ENCODE peak calls at places on chromosomes 5 and 9, in nine cellular contexts. B is left ventricle myocardium inferior, J is adrenal gland, X is tibial nerve, C is H1, U is HepG2, N is chondrocyte, R is lower leg skin, Z is GM12865. K is an unnamed sample.

GRCh38 chr9:2126331-2126789 is 111.2 kb downstream of the SMARCA2 start:
- DNase-seq in B (no peak), J (peak), X (no peak), C (no peak), U (no peak), N (no peak), R (no peak), Z (no peak), K (no peak)

GRCh38 chr5:96934291-96934694 is 1.6 kb upstream of the LNPEP start:
- DNase-seq in B (no peak), J (no peak), X (no peak), C (no peak), U (peak), N (no peak), R (no peak), Z (peak), K (no peak)

GRCh38 chr5:57855831-57856230 is 373.2 kb upstream of the ACTBL2 start:
- DNase-seq in B (no peak), J (no peak), X (no peak), C (no peak), U (no peak), N (no peak), R (no peak), Z (no peak), K (no peak)

GRCh38 chr5:14071433-14071832 is 71.7 kb upstream of the TRIO start:
- DNase-seq in B (no peak), J (no peak), X (no peak), C (no peak), U (no peak), N (no peak), R (no peak), Z (no peak), K (no peak)

GRCh38 chr9:131474711-131475110 is 28.0 kb upstream of the POMT1 start:
- DNase-seq in B (no peak), J (no peak), X (no peak), C (no peak), U (no peak), N (peak), R (no peak), Z (no peak), K (no peak)

GRCh38 chr5:31231171-31231570 is 37.7 kb downstream of the CDH6 start:
- DNase-seq in B (no peak), J (no peak), X (no peak), C (no peak), U (no peak), N (no peak), R (no peak), Z (no peak), K (no peak)

GRCh38 chr9:85302860-85303779 is 438.6 kb downstream of the AGTPBP1 start:
- DNase-seq in B (no peak), J (no peak), X (no peak), C (no peak), U (no peak), N (no peak), R (no peak), Z (peak), K (no peak)

GRCh38 chr9:109519366-109519765 is 21.3 kb upstream of the PTPN3 start:
- DNase-seq in B (no peak), J (no peak), X (no peak), C (no peak), U (no peak), N (no peak), R (no peak), Z (no peak), K (no peak)

GRCh38 chr5:113446358-113446927 is 11.7 kb upstream of the TSSK1B start:
- DNase-seq in B (no peak), J (no peak), X (no peak), C (no peak), U (no peak), N (no peak), R (no peak), Z (no peak), K (no peak)

GRCh38 chr5:74433255-74434123 is 207.0 kb downstream of the ENC1 start:
- DNase-seq in B (no peak), J (no peak), X (no peak), C (no peak), U (no peak), N (no peak), R (no peak), Z (peak), K (peak)

GRCh38 chr5:159178978-159179377 is 30.4 kb downstream of the RNF145 start:
- DNase-seq in B (no peak), J (peak), X (no peak), C (no peak), U (peak), N (no peak), R (no peak), Z (peak), K (peak)

GRCh38 chr5:95281211-95281610 is 3.7 kb downstream of the MCTP1 start:
- DNase-seq in B (no peak), J (no peak), X (no peak), C (no peak), U (no peak), N (no peak), R (no peak), Z (no peak), K (no peak)

GRCh38 chr5:120684749-120685415 is 220.8 kb downstream of the PRR16 start:
- DNase-seq in B (no peak), J (no peak), X (no peak), C (no peak), U (no peak), N (no peak), R (no peak), Z (peak), K (no peak)

GRCh38 chr5:160174780-160175437 is 54.4 kb upstream of the FABP6 start:
- DNase-seq in B (no peak), J (no peak), X (no peak), C (no peak), U (no peak), N (no peak), R (no peak), Z (no peak), K (no peak)

GRCh38 chr5:1502046-1502736 is 21.6 kb downstream of the LPCAT1 start:
- DNase-seq in B (peak), J (peak), X (no peak), C (no peak), U (no peak), N (no peak), R (peak), Z (peak), K (peak)

GRCh38 chr5:139273572-139274264 is 19.8 kb upstream of the MATR3 start:
- DNase-seq in B (peak), J (peak), X (peak), C (peak), U (peak), N (no peak), R (peak), Z (peak), K (peak)

GRCh38 chr5:6435356-6435755 is 13.3 kb upstream of the UBE2QL1 start:
- DNase-seq in B (no peak), J (no peak), X (no peak), C (peak), U (peak), N (no peak), R (no peak), Z (peak), K (no peak)

GRCh38 chr5:142841511-142842255 is 71.5 kb downstream of the ARHGAP26 start:
- DNase-seq in B (peak), J (no peak), X (peak), C (no peak), U (no peak), N (no peak), R (no peak), Z (no peak), K (no peak)

GRCh38 chr9:6805532-6805931 is 47.8 kb downstream of the KDM4C start:
- DNase-seq in B (peak), J (peak), X (no peak), C (peak), U (no peak), N (no peak), R (no peak), Z (no peak), K (no peak)

GRCh38 chr5:106876665-106877194 is 794.0 kb downstream of the EFNA5 start:
- DNase-seq in B (no peak), J (no peak), X (no peak), C (peak), U (peak), N (no peak), R (no peak), Z (peak), K (no peak)

GRCh38 chr5:147539053-147539452 is 29.2 kb upstream of the DPYSL3 start:
- DNase-seq in B (no peak), J (no peak), X (no peak), C (no peak), U (no peak), N (no peak), R (no peak), Z (no peak), K (no peak)

GRCh38 chr9:131654857-131655577 is 84.9 kb downstream of the RAPGEF1 start:
- DNase-seq in B (no peak), J (no peak), X (no peak), C (no peak), U (peak), N (no peak), R (no peak), Z (no peak), K (no peak)

GRCh38 chr9:124270504-124271335 is 13.0 kb downstream of the NEK6 start:
- DNase-seq in B (no peak), J (no peak), X (peak), C (no peak), U (no peak), N (no peak), R (peak), Z (no peak), K (no peak)

GRCh38 chr5:51187953-51188591 is 195.2 kb upstream of the ISL1 start:
- DNase-seq in B (no peak), J (no peak), X (no peak), C (no peak), U (no peak), N (no peak), R (no peak), Z (no peak), K (no peak)

GRCh38 chr5:180105827-180106312 is 34.3 kb upstream of the RNF130 start:
- DNase-seq in B (no peak), J (no peak), X (no peak), C (no peak), U (no peak), N (no peak), R (no peak), Z (no peak), K (no peak)

GRCh38 chr9:16450578-16450977 is 419.9 kb downstream of the BNC2 start:
- DNase-seq in B (no peak), J (no peak), X (no peak), C (no peak), U (no peak), N (no peak), R (no peak), Z (peak), K (no peak)

GRCh38 chr5:77943851-77944250 is 167.7 kb upstream of the TBCA start:
- DNase-seq in B (no peak), J (no peak), X (no peak), C (no peak), U (no peak), N (no peak), R (no peak), Z (no peak), K (no peak)

GRCh38 chr9:89310486-89311345 is at the start of gene CKS2:
- DNase-seq in B (peak), J (peak), X (peak), C (peak), U (peak), N (peak), R (peak), Z (peak), K (peak)

GRCh38 chr9:21056931-21057330 is 20.8 kb downstream of the IFNB1 start:
- DNase-seq in B (no peak), J (no peak), X (no peak), C (no peak), U (no peak), N (no peak), R (no peak), Z (no peak), K (no peak)

GRCh38 chr5:50969207-50970145 is 303.0 kb downstream of the PARP8 start:
- DNase-seq in B (no peak), J (no peak), X (no peak), C (peak), U (no peak), N (no peak), R (no peak), Z (no peak), K (no peak)

GRCh38 chr9:130197888-130198287 is 25.7 kb downstream of the NCS1 start:
- DNase-seq in B (no peak), J (no peak), X (no peak), C (no peak), U (no peak), N (no peak), R (no peak), Z (no peak), K (no peak)

GRCh38 chr9:104686081-104686480 is 8.2 kb upstream of the OR13D1 start:
- DNase-seq in B (no peak), J (no peak), X (no peak), C (no peak), U (no peak), N (no peak), R (no peak), Z (peak), K (no peak)

GRCh38 chr5:16593630-16594029 is 23.2 kb downstream of the RETREG1 start:
- DNase-seq in B (no peak), J (no peak), X (no peak), C (no peak), U (no peak), N (no peak), R (no peak), Z (no peak), K (no peak)

DNA sequence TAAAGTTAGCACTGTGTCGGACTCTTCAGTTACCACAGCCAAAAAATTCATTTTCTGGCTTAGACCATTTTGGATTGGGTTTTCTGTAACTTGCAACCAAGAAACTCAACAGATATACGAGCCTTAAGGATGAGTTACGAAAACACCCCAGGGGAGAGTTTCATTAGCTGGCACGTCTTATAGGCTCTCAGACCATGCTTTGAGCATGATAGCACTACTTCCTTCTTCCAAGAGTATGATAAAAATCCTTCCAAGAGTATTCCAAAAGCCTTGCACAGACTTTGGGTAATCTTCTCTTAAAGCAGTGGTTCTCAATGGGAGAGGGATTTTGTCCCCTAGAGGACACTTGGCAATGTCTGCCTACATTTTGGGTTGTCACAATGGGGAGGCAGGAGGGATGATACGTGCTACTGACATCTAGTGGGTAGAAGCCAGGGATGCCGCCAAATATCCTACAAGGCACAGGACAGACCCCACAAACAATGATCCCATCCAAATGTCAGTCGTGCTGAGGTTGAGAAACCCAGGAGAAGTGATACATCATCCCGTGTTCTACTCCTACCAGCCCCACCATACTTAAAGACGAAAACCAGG is 64.8 kb downstream of the SMIM23 start:
- DNase-seq in B (no peak), J (no peak), X (no peak), C (no peak), U (peak), N (no peak), R (no peak), Z (peak), K (no peak)
- TF ChIP-seq CTCF in B (peak), J (no peak), X (no peak), C (peak), U (peak), N (peak), R (no peak), Z (peak), K (no peak)

GRCh38 chr5:125140220-125140619 is 393.8 kb upstream of the ZNF608 start:
- DNase-seq in B (no peak), J (no peak), X (no peak), C (no peak), U (no peak), N (no peak), R (no peak), Z (no peak), K (no peak)
- TF ChIP-seq CTCF in B (no peak), J (no peak), X (no peak), C (no peak), U (no peak), N (no peak), R (no peak), Z (no peak), K (no peak)

GRCh38 chr9:134809296-134809695 is 71.3 kb upstream of the FCN2 start:
- DNase-seq in B (no peak), J (no peak), X (no peak), C (no peak), U (no peak), N (no peak), R (no peak), Z (no peak), K (no peak)

GRCh38 chr9:134813841-134814240 is 66.8 kb upstream of the FCN2 start:
- DNase-seq in B (no peak), J (no peak), X (no peak), C (no peak), U (no peak), N (no peak), R (no peak), Z (no peak), K (no peak)

GRCh38 chr9:134814598-134815215 is 65.9 kb upstream of the FCN2 start:
- DNase-seq in B (no peak), J (no peak), X (no peak), C (no peak), U (no peak), N (no peak), R (no peak), Z (no peak), K (no peak)

GRCh38 chr9:134811079-134811672 is 69.4 kb upstream of the FCN2 start:
- DNase-seq in B (no peak), J (no peak), X (no peak), C (peak), U (no peak), N (no peak), R (no peak), Z (no peak), K (no peak)

GRCh38 chr9:134811673-134812668 is 68.6 kb upstream of the FCN2 start:
- DNase-seq in B (no peak), J (no peak), X (no peak), C (no peak), U (no peak), N (no peak), R (peak), Z (no peak), K (no peak)
- TF ChIP-seq CTCF in B (no peak), J (no peak), X (no peak), C (no peak), U (no peak), N (peak), R (no peak), Z (no peak), K (no peak)

GRCh38 chr5:72280655-72281069 is 39.4 kb downstream of the MRPS27 start:
- DNase-seq in B (no peak), J (peak), X (no peak), C (no peak), U (no peak), N (no peak), R (no peak), Z (no peak), K (no peak)
- TF ChIP-seq CTCF in B (peak), J (peak), X (peak), C (no peak), U (peak), N (peak), R (no peak), Z (peak), K (no peak)

DNA sequence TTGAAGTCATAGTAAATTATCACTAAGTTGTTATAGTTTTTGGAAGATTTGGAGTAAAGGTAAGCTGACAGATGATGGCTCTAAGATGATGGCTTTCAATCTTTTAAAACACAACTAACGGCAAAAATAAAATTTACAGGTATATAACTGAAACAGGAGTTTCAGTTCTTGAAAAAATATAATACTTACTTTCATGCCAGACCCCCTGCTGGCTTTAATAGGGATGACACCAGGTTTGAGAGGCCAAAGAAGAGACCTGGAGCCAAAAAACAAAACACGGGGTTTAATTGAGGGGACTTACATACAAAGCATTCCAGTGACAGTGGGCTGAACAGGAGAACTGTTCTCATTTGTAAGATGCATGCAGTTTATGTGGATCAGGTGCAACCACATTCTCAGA is 301.7 kb upstream of the PCSK5 start:
- DNase-seq in B (no peak), J (no peak), X (no peak), C (no peak), U (no peak), N (no peak), R (no peak), Z (peak), K (no peak)
- TF ChIP-seq CTCF in B (no peak), J (no peak), X (no peak), C (no peak), U (no peak), N (peak), R (no peak), Z (peak), K (peak)

GRCh38 chr5:44364097-44364496 is 25.1 kb downstream of the FGF10 start:
- DNase-seq in B (no peak), J (no peak), X (no peak), C (no peak), U (no peak), N (no peak), R (no peak), Z (no peak), K (no peak)
- TF ChIP-seq CTCF in B (no peak), J (no peak), X (no peak), C (no peak), U (no peak), N (no peak), R (no peak), Z (no peak), K (no peak)

DNA sequence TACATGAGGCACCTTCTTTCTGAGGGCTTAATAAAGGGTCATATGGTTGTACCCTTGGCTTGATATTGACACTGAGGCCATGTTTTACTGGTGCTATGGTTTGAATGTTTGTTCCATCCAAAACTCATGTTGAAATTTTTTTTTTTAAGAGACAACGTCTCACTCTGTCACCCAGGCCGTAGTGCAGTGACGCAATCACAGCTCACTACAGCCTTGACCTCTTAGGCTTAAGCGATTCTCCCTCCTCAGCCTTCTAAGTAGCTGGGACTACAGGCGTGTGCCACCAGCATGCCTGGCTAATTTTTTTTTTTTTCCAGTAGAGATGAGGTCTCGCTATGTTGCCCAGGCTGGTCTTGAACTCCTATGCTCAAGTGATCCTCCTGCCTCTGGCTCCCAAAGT is 20.9 kb downstream of the FAM151B start:
- DNase-seq in B (no peak), J (no peak), X (no peak), C (no peak), U (no peak), N (no peak), R (no peak), Z (no peak), K (no peak)
- TF ChIP-seq CTCF in B (no peak), J (no peak), X (no peak), C (no peak), U (no peak), N (no peak), R (no peak), Z (no peak), K (no peak)

GRCh38 chr9:132894343-132894742 is 15.6 kb downstream of the SPACA9 start:
- DNase-seq in B (no peak), J (no peak), X (no peak), C (no peak), U (no peak), N (no peak), R (peak), Z (no peak), K (no peak)
- TF ChIP-seq CTCF in B (no peak), J (no peak), X (no peak), C (no peak), U (no peak), N (no peak), R (no peak), Z (no peak), K (no peak)

GRCh38 chr9:86671018-86671417 is 276.3 kb downstream of the GAS1 start:
- DNase-seq in B (no peak), J (no peak), X (no peak), C (no peak), U (no peak), N (no peak), R (no peak), Z (no peak), K (no peak)

GRCh38 chr9:86675805-86676204 is 271.5 kb downstream of the GAS1 start:
- DNase-seq in B (no peak), J (no peak), X (no peak), C (no peak), U (no peak), N (no peak), R (no peak), Z (no peak), K (no peak)

GRCh38 chr9:86669442-86669841 is 277.9 kb downstream of the GAS1 start:
- DNase-seq in B (no peak), J (no peak), X (no peak), C (no peak), U (no peak), N (no peak), R (no peak), Z (no peak), K (no peak)

GRCh38 chr9:86676426-86676825 is 270.9 kb downstream of the GAS1 start:
- DNase-seq in B (no peak), J (no peak), X (no peak), C (no peak), U (no peak), N (no peak), R (no peak), Z (no peak), K (no peak)

GRCh38 chr9:86674475-86674874 is 272.8 kb downstream of the GAS1 start:
- DNase-seq in B (no peak), J (no peak), X (no peak), C (no peak), U (no peak), N (no peak), R (no peak), Z (no peak), K (no peak)
- TF ChIP-seq CTCF in B (no peak), J (no peak), X (no peak), C (no peak), U (no peak), N (no peak), R (no peak), Z (no peak), K (no peak)